ENCODE peak calls at places on chromosomes 1 and 21, in seven cellular contexts. One of them, this sample, is unnamed.
A peak's percentile ranks its signal among the peaks of the same experiment; 100 is the strongest.

GRCh38 chr1:65525297-65526048 is 105.0 kb downstream of the LEPR start:
- DNase-seq in body of pancreas: peak; percentile 14
- DNase-seq in heart left ventricle: peak; percentile 25
- DNase-seq in esophagus muscularis mucosa: no peak
- DNase-seq in H1: peak; percentile 59
- DNase-seq in adrenal gland: no peak
- DNase-seq in prostate gland: no peak
- DNase-seq in this sample: peak; percentile 74

GRCh38 chr1:197352011-197352410 is 84.0 kb downstream of the CRB1 start:
- DNase-seq in H1: no peak
- DNase-seq in heart left ventricle: no peak
- DNase-seq in body of pancreas: no peak
- DNase-seq in prostate gland: no peak
- DNase-seq in adrenal gland: no peak
- DNase-seq in esophagus muscularis mucosa: no peak
- DNase-seq in this sample: no peak

GRCh38 chr1:232610187-232610901 is 19.6 kb downstream of the SIPA1L2 start:
- DNase-seq in esophagus muscularis mucosa: no peak
- DNase-seq in H1: no peak
- DNase-seq in heart left ventricle: peak; percentile 47
- DNase-seq in adrenal gland: no peak
- DNase-seq in prostate gland: no peak
- DNase-seq in body of pancreas: no peak
- DNase-seq in this sample: no peak

GRCh38 chr1:17437260-17438175 is 2.0 kb downstream of the RCC2 start:
- DNase-seq in H1: peak; percentile 70
- DNase-seq in prostate gland: no peak
- DNase-seq in heart left ventricle: peak; percentile 56
- DNase-seq in adrenal gland: peak; percentile 55
- DNase-seq in body of pancreas: peak; percentile 37
- DNase-seq in esophagus muscularis mucosa: no peak
- DNase-seq in this sample: peak; percentile 61

GRCh38 chr1:59108481-59109317 is 188.2 kb upstream of the FGGY start:
- DNase-seq in adrenal gland: no peak
- DNase-seq in esophagus muscularis mucosa: no peak
- DNase-seq in heart left ventricle: no peak
- DNase-seq in H1: no peak
- DNase-seq in body of pancreas: no peak
- DNase-seq in prostate gland: no peak
- DNase-seq in this sample: no peak

GRCh38 chr1:155973723-155974122 is 4.6 kb downstream of the ARHGEF2 start:
- DNase-seq in esophagus muscularis mucosa: no peak
- DNase-seq in heart left ventricle: no peak
- DNase-seq in body of pancreas: no peak
- DNase-seq in prostate gland: no peak
- DNase-seq in adrenal gland: no peak
- DNase-seq in H1: no peak
- DNase-seq in this sample: no peak

GRCh38 chr1:223423641-223424233 is 30.5 kb downstream of the CCDC185 start:
- DNase-seq in heart left ventricle: no peak
- DNase-seq in adrenal gland: no peak
- DNase-seq in prostate gland: no peak
- DNase-seq in H1: no peak
- DNase-seq in body of pancreas: no peak
- DNase-seq in esophagus muscularis mucosa: no peak
- DNase-seq in this sample: no peak

GRCh38 chr1:246110343-246111219 is 396.5 kb downstream of the SMYD3 start:
- DNase-seq in body of pancreas: no peak
- DNase-seq in H1: no peak
- DNase-seq in esophagus muscularis mucosa: no peak
- DNase-seq in heart left ventricle: no peak
- DNase-seq in adrenal gland: no peak
- DNase-seq in prostate gland: no peak
- DNase-seq in this sample: no peak

GRCh38 chr1:117754061-117754969 is 148.5 kb downstream of the TENT5C start:
- DNase-seq in heart left ventricle: peak; percentile 59
- DNase-seq in prostate gland: peak; percentile 70
- DNase-seq in H1: peak; percentile 70
- DNase-seq in body of pancreas: peak; percentile 82
- DNase-seq in adrenal gland: peak; percentile 81
- DNase-seq in esophagus muscularis mucosa: no peak
- DNase-seq in this sample: no peak

GRCh38 chr1:201500670-201501120 is 6.2 kb downstream of the CSRP1 start:
- DNase-seq in esophagus muscularis mucosa: no peak
- DNase-seq in prostate gland: peak; percentile 55
- DNase-seq in H1: no peak
- DNase-seq in adrenal gland: no peak
- DNase-seq in body of pancreas: no peak
- DNase-seq in heart left ventricle: no peak
- DNase-seq in this sample: no peak

GRCh38 chr1:53123462-53124129 is 18.8 kb downstream of the SLC1A7 start:
- DNase-seq in heart left ventricle: peak; percentile 80
- DNase-seq in esophagus muscularis mucosa: no peak
- DNase-seq in prostate gland: no peak
- DNase-seq in adrenal gland: no peak
- DNase-seq in body of pancreas: no peak
- DNase-seq in H1: no peak
- DNase-seq in this sample: no peak
- TF ChIP-seq POLR2A in heart left ventricle: no peak
- TF ChIP-seq POLR2A in esophagus muscularis mucosa: no peak
- TF ChIP-seq POLR2A in prostate gland: no peak
- TF ChIP-seq POLR2A in adrenal gland: no peak
- TF ChIP-seq POLR2A in body of pancreas: no peak
- TF ChIP-seq POLR2A in H1: no peak
- TF ChIP-seq POLR2A in this sample: no peak

DNA sequence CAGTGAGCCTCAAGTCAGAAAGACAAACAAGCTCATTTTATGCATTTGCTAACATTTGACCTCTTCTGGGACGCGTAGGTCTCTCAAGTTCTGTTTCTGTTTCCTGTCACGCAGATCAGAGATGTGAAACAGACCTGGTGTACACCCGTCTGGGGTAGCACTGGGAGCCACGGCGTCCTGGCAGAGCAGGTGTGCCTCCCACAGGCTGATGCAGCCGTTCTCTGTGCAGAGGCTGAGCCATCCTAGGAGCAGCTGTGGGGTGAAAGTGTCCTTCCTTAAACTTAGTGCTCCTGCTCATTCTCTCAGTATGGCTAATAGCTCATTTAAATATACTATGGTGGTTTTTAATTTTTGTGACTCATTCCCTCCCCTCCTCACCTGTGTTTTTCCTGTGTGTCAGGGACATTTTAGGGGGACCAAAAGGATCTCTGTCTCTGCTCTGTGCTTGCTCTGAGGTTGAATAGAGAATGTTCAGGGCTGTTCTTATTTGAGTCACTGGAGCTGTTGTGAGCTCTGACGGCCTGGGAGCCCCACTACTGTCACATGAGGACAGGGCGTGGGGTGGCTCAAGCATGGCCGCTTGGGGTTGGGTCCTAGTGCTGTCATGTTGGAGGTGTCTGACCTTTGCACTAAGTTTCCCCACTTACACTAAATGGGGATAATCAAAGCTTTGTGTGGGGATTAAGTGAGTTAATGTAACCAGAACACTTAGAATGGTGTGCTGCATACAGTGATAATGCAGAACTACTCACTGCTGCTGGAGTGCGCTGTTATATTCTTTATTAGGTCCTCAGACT is 43.0 kb downstream of the GALNT2 start:
- DNase-seq in esophagus muscularis mucosa: no peak
- DNase-seq in H1: no peak
- DNase-seq in prostate gland: no peak
- DNase-seq in heart left ventricle: no peak
- DNase-seq in adrenal gland: no peak
- DNase-seq in body of pancreas: no peak
- DNase-seq in this sample: no peak
- H3K4me3 ChIP-seq in esophagus muscularis mucosa: no peak overlapping the region
- H3K4me3 ChIP-seq in H1: no peak overlapping the region
- H3K4me3 ChIP-seq in prostate gland: no peak overlapping the region
- H3K4me3 ChIP-seq in heart left ventricle: no peak overlapping the region
- H3K4me3 ChIP-seq in adrenal gland: no peak overlapping the region
- H3K4me3 ChIP-seq in body of pancreas: no peak overlapping the region
- H3K4me3 ChIP-seq in this sample: no peak overlapping the region

DNA sequence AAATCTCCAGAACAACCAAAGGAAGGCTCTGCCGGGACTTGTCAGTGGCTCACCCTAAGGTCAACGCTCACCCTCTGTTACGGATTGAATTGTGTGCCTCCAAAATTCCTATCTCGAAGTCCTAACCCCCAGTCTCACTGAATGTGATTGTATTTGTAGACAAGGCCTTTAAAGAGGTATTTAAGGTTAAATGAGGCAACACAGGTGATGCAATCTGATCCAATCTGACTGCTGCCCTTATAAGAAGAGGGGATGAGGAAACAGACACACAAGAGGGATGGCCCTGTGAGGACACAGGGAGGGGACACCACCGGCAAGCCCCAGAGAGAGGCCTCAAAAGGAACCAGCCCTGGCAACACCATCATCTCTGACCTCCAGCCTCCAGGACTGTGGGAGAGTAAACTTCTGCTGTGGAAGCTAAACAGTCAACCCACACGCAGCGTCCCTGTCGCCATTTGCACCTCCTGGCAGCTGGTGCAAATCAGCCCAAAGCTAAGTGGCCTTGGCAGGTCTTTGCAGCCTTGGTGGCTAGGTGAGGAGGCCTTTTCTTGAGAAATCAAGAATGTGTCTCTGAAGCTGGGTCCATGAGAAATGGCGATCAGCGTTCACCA is 24.2 kb downstream of the UBASH3A start:
- DNase-seq in adrenal gland: no peak
- DNase-seq in esophagus muscularis mucosa: no peak
- DNase-seq in prostate gland: no peak
- DNase-seq in H1: no peak
- DNase-seq in heart left ventricle: no peak
- DNase-seq in body of pancreas: no peak
- DNase-seq in this sample: no peak
- H3K27me3 ChIP-seq in adrenal gland: no peaks in the 10 kb centered on the region
- H3K27me3 ChIP-seq in esophagus muscularis mucosa: no peaks in the 10 kb centered on the region
- H3K27me3 ChIP-seq in prostate gland: no peaks in the 10 kb centered on the region
- H3K27me3 ChIP-seq in H1: no peaks in the 10 kb centered on the region
- H3K27me3 ChIP-seq in heart left ventricle: no peaks in the 10 kb centered on the region
- H3K27me3 ChIP-seq in body of pancreas: no peaks in the 10 kb centered on the region
- H3K27me3 ChIP-seq in this sample: no peaks in the 10 kb centered on the region

DNA sequence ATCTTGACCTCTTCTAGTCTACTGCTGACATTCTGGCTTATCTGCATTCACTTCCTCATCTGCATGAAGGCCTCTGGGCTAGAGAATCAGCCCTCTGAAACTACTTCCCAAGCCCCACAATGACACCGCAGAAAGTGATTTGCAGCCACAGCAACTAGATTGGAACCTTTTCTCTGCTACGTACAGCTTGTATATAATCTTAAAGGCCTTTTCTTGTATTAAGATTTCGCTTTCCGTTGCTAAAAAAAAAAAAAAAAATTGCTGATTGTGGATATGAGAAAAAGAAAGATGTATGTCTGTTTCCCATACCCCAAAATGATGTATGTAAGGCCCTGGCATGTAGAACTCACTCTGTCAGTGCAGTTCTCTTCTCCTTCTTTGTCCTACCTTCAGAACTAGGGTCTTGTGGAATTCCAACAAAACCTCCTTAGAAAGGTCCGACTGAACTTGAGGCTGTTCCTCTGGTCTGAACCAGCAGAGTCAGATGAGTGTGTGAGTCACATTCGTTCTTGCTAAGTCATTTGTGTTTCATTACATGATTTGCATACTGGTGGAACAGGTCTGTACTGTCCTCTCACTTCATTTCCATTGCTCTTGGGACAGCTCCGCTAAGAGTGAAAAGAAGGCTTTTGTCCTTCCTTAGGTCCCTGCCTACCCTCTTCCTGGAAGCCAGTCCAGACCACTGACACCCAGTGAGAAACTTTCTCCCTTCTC is 62.7 kb downstream of the PLPP3 start:
- DNase-seq in heart left ventricle: no peak
- DNase-seq in prostate gland: peak; percentile 81
- DNase-seq in body of pancreas: peak; percentile 41
- DNase-seq in esophagus muscularis mucosa: no peak
- DNase-seq in adrenal gland: no peak
- DNase-seq in H1: no peak
- DNase-seq in this sample: no peak
- TF ChIP-seq POLR2A in heart left ventricle: no peak
- TF ChIP-seq POLR2A in prostate gland: peak; percentile 53
- TF ChIP-seq POLR2A in body of pancreas: peak; percentile 46
- TF ChIP-seq POLR2A in esophagus muscularis mucosa: no peak
- TF ChIP-seq POLR2A in adrenal gland: no peak
- TF ChIP-seq POLR2A in H1: no peak
- TF ChIP-seq POLR2A in this sample: no peak